ENCODE peak calls at places on chromosomes 2 and 18, in five cellular contexts. H is HepG2, N is H1, S is K562, C is sigmoid colon. X is an unnamed sample.

GRCh38 chr2:20551231-20551944 is 99.5 kb downstream of the HS1BP3 start:
- DNase-seq in C (peak), N (no peak), S (no peak), H (no peak), X (no peak)

GRCh38 chr2:85959191-85959590 is 70.4 kb upstream of the ST3GAL5 start:
- DNase-seq in N (no peak), H (no peak), S (no peak), C (no peak), X (no peak)

GRCh38 chr18:25289040-25289631 is 62.8 kb downstream of the ZNF521 start:
- DNase-seq in C (no peak), H (no peak), S (no peak), N (no peak), X (no peak)

GRCh38 chr18:38611036-38611964 is 1045.7 kb upstream of the CELF4 start:
- DNase-seq in C (no peak), H (no peak), S (no peak), N (no peak), X (no peak)

GRCh38 chr2:101699191-101699938 is 1.9 kb downstream of the MAP4K4 start:
- DNase-seq in H (no peak), C (no peak), S (no peak), N (no peak), X (no peak)

GRCh38 chr2:16656784-16657391 is 8.7 kb downstream of the CYRIA start:
- DNase-seq in S (no peak), H (no peak), N (no peak), C (no peak), X (no peak)

GRCh38 chr2:220504890-220505564 is 877.6 kb downstream of the SLC4A3 start:
- DNase-seq in H (peak), N (no peak), C (no peak), S (no peak), X (no peak)

GRCh38 chr2:218719457-218719856 is 8.8 kb downstream of the TTLL4 start:
- DNase-seq in H (no peak), N (no peak), C (no peak), S (no peak), X (no peak)

GRCh38 chr2:130767408-130767775 is 12.1 kb downstream of the AMER3 start:
- DNase-seq in N (no peak), H (no peak), C (no peak), S (no peak), X (no peak)

GRCh38 chr2:74027496-74027895 is 42.8 kb downstream of the TET3 start:
- DNase-seq in H (no peak), S (no peak), N (no peak), C (no peak), X (no peak)

GRCh38 chr2:183229386-183229785 is 105.1 kb downstream of the NUP35 start:
- DNase-seq in H (no peak), N (no peak), C (no peak), S (no peak), X (no peak)

GRCh38 chr2:206526416-206526815 is 83.1 kb downstream of the ADAM23 start:
- DNase-seq in C (no peak), H (no peak), N (no peak), S (no peak), X (no peak)

GRCh38 chr2:204871246-204871953 is 326.1 kb downstream of the PARD3B start:
- DNase-seq in N (no peak), H (peak), S (no peak), C (no peak), X (no peak)

GRCh38 chr2:54912305-54912704 is 137.9 kb downstream of the RTN4 start:
- DNase-seq in H (no peak), N (no peak), C (no peak), S (no peak), X (no peak)

GRCh38 chr2:207825958-207826330 is 56.2 kb upstream of the FZD5 start:
- DNase-seq in S (no peak), N (no peak), C (peak), H (no peak), X (no peak)

GRCh38 chr2:40173276-40173675 is 278.6 kb downstream of the SLC8A1 start:
- DNase-seq in S (no peak), H (no peak), N (no peak), C (no peak), X (no peak)

GRCh38 chr2:30341500-30342267 is 105.4 kb upstream of the LCLAT1 start:
- DNase-seq in S (no peak), C (no peak), N (no peak), H (no peak), X (no peak)

GRCh38 chr2:63719052-63719451 is 122.6 kb upstream of the UGP2 start:
- DNase-seq in S (no peak), H (no peak), N (no peak), C (no peak), X (no peak)

GRCh38 chr18:51390695-51391094 is 193.2 kb upstream of the MEX3C start:
- DNase-seq in S (no peak), C (no peak), N (no peak), H (no peak), X (no peak)

GRCh38 chr2:167756427-167756826 is 491.0 kb downstream of the STK39 start:
- DNase-seq in C (no peak), H (peak), N (no peak), S (no peak), X (no peak)

GRCh38 chr2:127208313-127208712 is 11.8 kb downstream of the CYP27C1 start:
- DNase-seq in C (no peak), S (no peak), H (no peak), N (no peak), X (no peak)
- TF ChIP-seq EP300 in C (no peak), S (no peak), H (no peak), N (no peak), X (no peak)

GRCh38 chr2:202760848-202761247 is 110.7 kb downstream of the ICA1L start:
- DNase-seq in H (no peak), S (no peak), N (no peak), C (no peak), X (no peak)

GRCh38 chr2:202758638-202759037 is 112.9 kb downstream of the ICA1L start:
- DNase-seq in N (no peak), H (no peak), S (no peak), C (no peak), X (no peak)

GRCh38 chr2:202756598-202756997 is 115.0 kb downstream of the ICA1L start:
- DNase-seq in S (no peak), N (no peak), H (no peak), C (no peak), X (no peak)

GRCh38 chr2:202757339-202757738 is 114.2 kb downstream of the ICA1L start:
- DNase-seq in S (no peak), H (no peak), C (no peak), N (no peak), X (no peak)

GRCh38 chr2:202758128-202758527 is 113.4 kb downstream of the ICA1L start:
- DNase-seq in H (no peak), S (no peak), C (no peak), N (no peak), X (no peak)
- H3K27ac ChIP-seq in H (no peak), S (no peak), C (no peak), N (no peak), X (no peak)

GRCh38 chr2:211387734-211388133 is 831.3 kb downstream of the CPS1 start:
- DNase-seq in H (no peak), C (no peak), N (no peak), S (no peak), X (no peak)
- TF ChIP-seq POLR2AphosphoS5 in H (no peak), C (no peak), N (no peak), S (no peak), X (no peak)

DNA sequence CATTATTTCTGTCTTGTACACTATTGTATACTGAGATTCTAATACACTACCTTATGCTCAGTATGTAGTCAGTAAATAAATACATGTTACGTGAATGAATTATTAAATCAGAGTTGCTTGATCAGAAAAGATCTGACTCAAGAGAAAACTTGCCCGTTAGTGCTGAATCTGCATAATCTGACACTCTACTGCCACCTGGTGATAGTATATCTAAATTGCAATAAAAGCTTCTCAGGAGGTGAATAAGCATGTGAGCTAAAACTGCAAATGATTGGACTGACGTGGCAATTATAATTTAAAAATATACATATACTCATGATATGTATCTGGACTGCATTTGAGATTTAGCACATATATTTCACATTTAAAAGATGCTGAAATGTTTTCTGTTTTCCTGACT is 70.4 kb downstream of the KIAA1328 start:
- DNase-seq in H (peak), N (no peak), S (peak), C (no peak), X (no peak)
- TF ChIP-seq EP300 in H (no peak), N (no peak), S (no peak), C (no peak), X (no peak)

GRCh38 chr2:216693414-216694100 is 1.8 kb downstream of the IGFBP5 start:
- DNase-seq in N (no peak), C (peak), S (no peak), H (no peak), X (no peak)

GRCh38 chr2:216696321-216696720 is 972 bp upstream of the IGFBP5 start:
- DNase-seq in S (no peak), N (no peak), H (no peak), C (no peak), X (no peak)

GRCh38 chr2:216694201-216694825 is 1.0 kb downstream of the IGFBP5 start:
- DNase-seq in C (peak), H (no peak), S (no peak), N (no peak), X (peak)

GRCh38 chr2:216695401-216695821 is at the start of gene IGFBP5:
- DNase-seq in H (no peak), C (peak), S (peak), N (peak), X (peak)

GRCh38 chr2:216694826-216695217 is 527 bp downstream of the IGFBP5 start:
- DNase-seq in N (no peak), H (no peak), S (no peak), C (peak), X (no peak)
- H3K27ac ChIP-seq in N (no peak), H (no peak), S (no peak), C (peak), X (peak)

GRCh38 chr2:241182126-241182525 is 6.4 kb upstream of the ANO7 start:
- DNase-seq in N (no peak), C (no peak), H (no peak), S (no peak), X (no peak)

GRCh38 chr2:241180495-241180894 is 8.0 kb upstream of the ANO7 start:
- DNase-seq in N (peak), C (no peak), S (no peak), H (no peak), X (no peak)

GRCh38 chr2:241184901-241185300 is 3.6 kb upstream of the ANO7 start:
- DNase-seq in N (no peak), S (no peak), C (no peak), H (no peak), X (no peak)

GRCh38 chr2:241183221-241183620 is 5.3 kb upstream of the ANO7 start:
- DNase-seq in C (no peak), N (no peak), S (no peak), H (no peak), X (no peak)

GRCh38 chr2:241182531-241183133 is 5.8 kb upstream of the ANO7 start:
- DNase-seq in C (no peak), H (no peak), S (no peak), N (no peak), X (no peak)
- TF ChIP-seq POLR2AphosphoS5 in C (no peak), H (no peak), S (no peak), N (no peak), X (no peak)

GRCh38 chr18:44761812-44762211 is 81.1 kb downstream of the SETBP1 start:
- DNase-seq in S (no peak), C (no peak), N (no peak), H (no peak), X (no peak)
- TF ChIP-seq EP300 in S (no peak), C (no peak), N (no peak), H (no peak), X (no peak)

GRCh38 chr2:211447545-211447944 is 891.1 kb downstream of the CPS1 start:
- DNase-seq in H (no peak), S (no peak), C (no peak), N (no peak), X (no peak)
- H3K27ac ChIP-seq in H (no peak), S (no peak), C (no peak), N (no peak), X (no peak)

X was measured in upper lobe of left lung.